ENCODE peak calls at places on chromosomes 4 and X, in six cellular contexts. I, Y, S, O, R and E are unnamed samples.

GRCh38 chrX:49230500-49231232 is 2.5 kb downstream of the CACNA1F start:
- DNase-seq in I (peak; percentile 89), Y (no peak), S (no peak), O (peak; percentile 78), R (peak; percentile 9), E (peak; percentile 40)

GRCh38 chr4:131649227-131649626 is 1499.9 kb upstream of the PCDH10 start:
- DNase-seq in I (no peak), Y (no peak), S (no peak), O (no peak), R (no peak), E (no peak)

GRCh38 chr4:22607382-22607781 is 85.4 kb upstream of the GBA3 start:
- DNase-seq in I (no peak), Y (peak; percentile 54), S (no peak), O (no peak), R (peak; percentile 35), E (peak; percentile 2)

GRCh38 chr4:163492951-163493504 is 1.5 kb upstream of the TMA16 start:
- DNase-seq in I (peak; percentile 49), Y (peak; percentile 73), S (no peak), O (no peak), R (no peak), E (no peak)

GRCh38 chr4:142534994-142535393 is 311.1 kb downstream of the INPP4B start:
- DNase-seq in I (no peak), Y (no peak), S (no peak), O (no peak), R (no peak), E (no peak)

GRCh38 chr4:16591867-16592266 is 306.6 kb downstream of the LDB2 start:
- DNase-seq in I (no peak), Y (no peak), S (no peak), O (no peak), R (no peak), E (no peak)

GRCh38 chr4:104475652-104476051 is 19.0 kb downstream of the CXXC4 start:
- DNase-seq in I (no peak), Y (no peak), S (no peak), O (no peak), R (no peak), E (no peak)

GRCh38 chr4:181939199-181939945 is 303.8 kb upstream of the TENM3 start:
- DNase-seq in I (no peak), Y (no peak), S (no peak), O (no peak), R (no peak), E (no peak)

GRCh38 chr4:53686521-53686920 is 95.2 kb upstream of the LNX1 start:
- DNase-seq in I (no peak), Y (no peak), S (no peak), O (no peak), R (no peak), E (no peak)

GRCh38 chr4:140220053-140220452 is 66.1 kb upstream of the MAML3 start:
- DNase-seq in I (no peak), Y (no peak), S (no peak), O (peak; percentile 38), R (no peak), E (no peak)

GRCh38 chr4:155972098-155972497 is 18.4 kb upstream of the CTSO start:
- DNase-seq in I (no peak), Y (peak; percentile 19), S (peak; percentile 8), O (no peak), R (no peak), E (no peak)

GRCh38 chr4:110165382-110166285 is 32.8 kb downstream of the ELOVL6 start:
- DNase-seq in I (peak; percentile 24), Y (peak; percentile 31), S (no peak), O (no peak), R (no peak), E (no peak)

GRCh38 chrX:14697453-14697852 is 168.1 kb downstream of the GLRA2 start:
- DNase-seq in I (peak; percentile 9), Y (peak; percentile 34), S (no peak), O (peak; percentile 55), R (peak; percentile 23), E (peak; percentile 40)

GRCh38 chr4:78601013-78601412 is 49.4 kb downstream of the ANXA3 start:
- DNase-seq in I (peak; percentile 73), Y (no peak), S (peak; percentile 63), O (no peak), R (no peak), E (no peak)

GRCh38 chr4:84965558-84966381 is 720 bp downstream of the WDFY3 start:
- DNase-seq in I (peak; percentile 57), Y (no peak), S (no peak), O (peak; percentile 81), R (peak; percentile 14), E (peak; percentile 11)
- TF ChIP-seq ZNF274 in I (no peak), Y (no peak), S (no peak), O (no peak), R (no peak), E (no peak)

DNA sequence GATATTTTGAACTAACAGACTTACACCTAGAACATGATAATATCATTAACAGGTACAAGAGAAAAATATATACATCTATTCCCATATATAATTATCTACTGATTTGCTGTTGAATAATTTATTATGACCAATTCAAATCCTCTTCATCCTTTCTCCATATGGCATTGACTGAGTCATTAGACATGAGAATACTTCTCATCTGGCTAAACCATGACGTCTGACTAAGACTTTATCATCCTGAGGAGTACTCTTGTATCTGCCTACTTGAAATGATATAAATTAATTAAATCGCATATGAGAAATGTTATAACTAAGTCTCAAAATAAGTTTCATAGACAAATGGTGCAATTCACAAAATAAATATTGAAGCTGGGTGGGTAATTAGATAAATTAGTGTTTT is 67.4 kb downstream of the EMCN start:
- DNase-seq in I (no peak), Y (no peak), S (no peak), O (no peak), R (no peak), E (no peak)
- TF ChIP-seq ZNF274 in I (no peak), Y (no peak), S (no peak), O (no peak), R (no peak), E (no peak)

GRCh38 chr4:60128916-60129315 is 1071.2 kb upstream of the ADGRL3 start:
- DNase-seq in I (no peak), Y (no peak), S (no peak), O (no peak), R (no peak), E (no peak)

GRCh38 chr4:60133414-60133813 is 1066.7 kb upstream of the ADGRL3 start:
- DNase-seq in I (no peak), Y (no peak), S (no peak), O (no peak), R (no peak), E (no peak)

GRCh38 chr4:60134106-60134505 is 1066.0 kb upstream of the ADGRL3 start:
- DNase-seq in I (no peak), Y (no peak), S (no peak), O (no peak), R (no peak), E (no peak)

GRCh38 chr4:60129740-60130139 is 1070.4 kb upstream of the ADGRL3 start:
- DNase-seq in I (no peak), Y (no peak), S (no peak), O (no peak), R (no peak), E (no peak)
- TF ChIP-seq ZNF274 in I (no peak), Y (no peak), S (no peak), O (no peak), R (no peak), E (no peak)

GRCh38 chr4:89024051-89024675 is 32.8 kb downstream of the FAM13A start:
- DNase-seq in I (peak; percentile 52), Y (peak; percentile 65), S (peak; percentile 47), O (no peak), R (peak; percentile 77), E (peak; percentile 22)
- TF ChIP-seq ZNF274 in I (no peak), Y (no peak), S (no peak), O (no peak), R (no peak), E (no peak)

GRCh38 chr4:114998316-114998715 is 115.1 kb downstream of the NDST4 start:
- DNase-seq in I (no peak), Y (no peak), S (no peak), O (no peak), R (no peak), E (no peak)
- TF ChIP-seq ZNF274 in I (no peak), Y (no peak), S (no peak), O (no peak), R (no peak), E (no peak)

DNA sequence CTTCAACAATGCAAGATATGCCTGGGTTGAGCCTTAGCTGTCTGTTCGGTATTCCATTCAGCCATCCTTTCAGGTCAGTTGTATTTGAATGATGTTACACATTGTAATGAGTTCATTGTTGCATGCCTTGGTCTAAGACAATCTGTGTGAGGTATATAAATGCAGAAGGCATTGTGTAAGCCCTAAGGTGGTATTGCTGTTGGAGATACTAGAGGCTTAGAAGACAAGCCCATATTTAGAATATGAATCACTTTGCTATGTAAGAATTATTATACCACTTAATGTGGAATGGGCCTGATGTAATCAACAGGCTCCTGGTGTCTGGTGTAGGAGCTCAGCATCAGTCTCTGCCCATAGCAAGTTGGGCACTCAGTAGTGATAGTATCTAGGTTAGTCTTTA is 473.4 kb upstream of the GNPDA2 start:
- DNase-seq in I (no peak), Y (no peak), S (no peak), O (no peak), R (no peak), E (no peak)
- TF ChIP-seq ZNF274 in I (no peak), Y (no peak), S (no peak), O (no peak), R (no peak), E (no peak)

DNA sequence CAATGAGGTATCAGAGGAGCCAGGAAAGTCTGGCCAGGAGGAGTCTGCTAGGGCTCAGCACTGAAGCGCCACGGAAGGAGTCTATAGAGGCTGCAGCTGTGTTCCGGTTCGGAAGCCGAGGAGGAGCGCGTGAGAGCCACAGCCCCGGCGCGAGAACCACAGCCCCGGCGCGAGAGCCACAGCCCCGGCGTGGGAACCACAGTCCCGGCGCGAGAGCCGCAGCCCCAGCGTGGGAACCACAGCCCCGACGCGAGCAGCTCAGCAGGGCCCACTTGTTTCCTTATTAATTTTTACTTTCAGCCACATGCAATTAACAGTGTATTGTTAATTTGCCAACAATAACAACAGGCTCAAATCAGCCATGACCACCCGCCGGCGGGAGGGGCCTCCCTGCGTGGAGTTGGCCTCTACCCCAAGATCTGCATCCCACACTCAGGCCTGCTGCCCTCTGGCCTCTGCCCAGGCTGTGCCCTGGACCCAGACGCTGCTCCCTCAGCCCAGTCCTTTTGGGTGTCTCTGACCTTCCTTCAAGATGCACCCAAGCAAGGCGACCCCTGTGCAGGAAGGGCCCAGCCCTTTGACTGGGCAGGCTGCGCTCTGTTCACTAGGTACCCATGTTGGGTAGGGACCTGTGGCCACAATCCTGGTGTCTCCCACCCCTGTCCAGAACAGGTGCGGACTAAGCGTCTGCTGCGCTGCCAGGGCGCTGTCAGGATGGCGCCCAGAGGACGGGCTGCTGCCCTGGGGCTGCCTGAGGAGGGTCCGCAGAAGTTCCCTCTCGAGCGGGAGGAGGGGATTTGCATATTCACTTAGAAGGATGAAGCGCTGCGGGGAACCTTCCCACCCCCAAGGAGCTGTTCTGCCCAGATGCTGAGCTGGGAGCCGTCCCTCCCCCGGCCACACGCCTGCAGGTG is 113.8 kb downstream of the ADRA2C start:
- DNase-seq in I (no peak), Y (no peak), S (no peak), O (peak; percentile 61), R (no peak), E (no peak)
- TF ChIP-seq ZNF274 in I (no peak), Y (no peak), S (no peak), O (no peak), R (no peak), E (no peak)